ENCODE peak calls at places on chromosomes 3 and 15, in ten cellular contexts. One of them, this sample, is unnamed.
A peak's percentile ranks its signal among the peaks of the same experiment; 100 is the strongest.

GRCh38 chr15:87711011-87711410 is 545.5 kb downstream of the NTRK3 start:
- DNase-seq in nephron progenitor cell: no peak
- DNase-seq in GM20000: no peak
- DNase-seq in AG04450: no peak
- DNase-seq in mammary epithelial cell: no peak
- DNase-seq in WTC11: no peak
- DNase-seq in WERI-Rb-1: no peak
- DNase-seq in heart left ventricle: no peak
- DNase-seq in RWPE1: no peak
- DNase-seq in cardiac muscle cell: no peak
- DNase-seq in this sample: no peak

GRCh38 chr3:8481380-8481779 is 20.2 kb upstream of the LMCD1 start:
- DNase-seq in nephron progenitor cell: no peak
- DNase-seq in GM20000: no peak
- DNase-seq in AG04450: no peak
- DNase-seq in mammary epithelial cell: no peak
- DNase-seq in WTC11: no peak
- DNase-seq in WERI-Rb-1: no peak
- DNase-seq in heart left ventricle: no peak
- DNase-seq in RWPE1: no peak
- DNase-seq in cardiac muscle cell: no peak
- DNase-seq in this sample: no peak

GRCh38 chr3:126661532-126661931 is 6.6 kb upstream of the TXNRD3 start:
- DNase-seq in nephron progenitor cell: no peak
- DNase-seq in GM20000: no peak
- DNase-seq in AG04450: no peak
- DNase-seq in mammary epithelial cell: peak; percentile 29
- DNase-seq in WTC11: no peak
- DNase-seq in WERI-Rb-1: no peak
- DNase-seq in heart left ventricle: no peak
- DNase-seq in RWPE1: no peak
- DNase-seq in cardiac muscle cell: no peak
- DNase-seq in this sample: no peak

GRCh38 chr15:100690032-100690785 is 87.8 kb downstream of the ASB7 start:
- DNase-seq in nephron progenitor cell: no peak
- DNase-seq in GM20000: no peak
- DNase-seq in AG04450: no peak
- DNase-seq in mammary epithelial cell: no peak
- DNase-seq in WTC11: no peak
- DNase-seq in WERI-Rb-1: no peak
- DNase-seq in heart left ventricle: no peak
- DNase-seq in RWPE1: no peak
- DNase-seq in cardiac muscle cell: no peak
- DNase-seq in this sample: no peak

GRCh38 chr3:146072824-146073223 is 88.2 kb downstream of the PLOD2 start:
- DNase-seq in nephron progenitor cell: no peak
- DNase-seq in GM20000: no peak
- DNase-seq in AG04450: no peak
- DNase-seq in mammary epithelial cell: no peak
- DNase-seq in WTC11: no peak
- DNase-seq in WERI-Rb-1: no peak
- DNase-seq in heart left ventricle: no peak
- DNase-seq in RWPE1: no peak
- DNase-seq in cardiac muscle cell: peak; percentile 47
- DNase-seq in this sample: no peak

GRCh38 chr3:152508705-152509104 is 240.0 kb downstream of the MBNL1 start:
- DNase-seq in nephron progenitor cell: no peak
- DNase-seq in GM20000: no peak
- DNase-seq in AG04450: no peak
- DNase-seq in mammary epithelial cell: peak; percentile 3
- DNase-seq in WTC11: no peak
- DNase-seq in WERI-Rb-1: no peak
- DNase-seq in heart left ventricle: no peak
- DNase-seq in RWPE1: peak; percentile 9
- DNase-seq in cardiac muscle cell: peak; percentile 19
- DNase-seq in this sample: no peak

GRCh38 chr3:47475570-47476329 is at the start of gene SCAP:
- DNase-seq in nephron progenitor cell: peak; percentile 96
- DNase-seq in GM20000: peak; percentile 97
- DNase-seq in AG04450: peak; percentile 44
- DNase-seq in mammary epithelial cell: peak; percentile 79
- DNase-seq in WTC11: peak; percentile 95
- DNase-seq in WERI-Rb-1: peak; percentile 95
- DNase-seq in heart left ventricle: peak; percentile 93
- DNase-seq in RWPE1: peak; percentile 85
- DNase-seq in cardiac muscle cell: peak; percentile 93
- DNase-seq in this sample: peak; percentile 89

GRCh38 chr3:179739816-179740594 is 87.2 kb downstream of the USP13 start:
- DNase-seq in nephron progenitor cell: no peak
- DNase-seq in GM20000: no peak
- DNase-seq in AG04450: no peak
- DNase-seq in mammary epithelial cell: no peak
- DNase-seq in WTC11: no peak
- DNase-seq in WERI-Rb-1: no peak
- DNase-seq in heart left ventricle: no peak
- DNase-seq in RWPE1: no peak
- DNase-seq in cardiac muscle cell: no peak
- DNase-seq in this sample: no peak

GRCh38 chr3:11276901-11277300 is 4.7 kb downstream of the ATG7 start:
- DNase-seq in nephron progenitor cell: no peak
- DNase-seq in GM20000: no peak
- DNase-seq in AG04450: no peak
- DNase-seq in mammary epithelial cell: no peak
- DNase-seq in WTC11: no peak
- DNase-seq in WERI-Rb-1: no peak
- DNase-seq in heart left ventricle: no peak
- DNase-seq in RWPE1: no peak
- DNase-seq in cardiac muscle cell: no peak
- DNase-seq in this sample: no peak

GRCh38 chr3:42535981-42536784 is 33.7 kb downstream of the VIPR1 start:
- DNase-seq in nephron progenitor cell: peak; percentile 33
- DNase-seq in GM20000: peak; percentile 72
- DNase-seq in AG04450: no peak
- DNase-seq in mammary epithelial cell: peak; percentile 21
- DNase-seq in WTC11: peak; percentile 78
- DNase-seq in WERI-Rb-1: peak; percentile 74
- DNase-seq in heart left ventricle: no peak
- DNase-seq in RWPE1: peak; percentile 21
- DNase-seq in cardiac muscle cell: peak; percentile 73
- DNase-seq in this sample: no peak

GRCh38 chr3:155859859-155860258 is 5.6 kb upstream of the SLC33A1 start:
- DNase-seq in nephron progenitor cell: no peak
- DNase-seq in GM20000: peak; percentile 37
- DNase-seq in AG04450: no peak
- DNase-seq in mammary epithelial cell: no peak
- DNase-seq in WTC11: no peak
- DNase-seq in WERI-Rb-1: no peak
- DNase-seq in heart left ventricle: no peak
- DNase-seq in RWPE1: no peak
- DNase-seq in cardiac muscle cell: no peak
- DNase-seq in this sample: no peak

GRCh38 chr3:155853214-155854146 is 747 bp downstream of the SLC33A1 start:
- DNase-seq in nephron progenitor cell: peak; percentile 59
- DNase-seq in GM20000: peak; percentile 25
- DNase-seq in AG04450: no peak
- DNase-seq in mammary epithelial cell: no peak
- DNase-seq in WTC11: peak; percentile 34
- DNase-seq in WERI-Rb-1: peak; percentile 35
- DNase-seq in heart left ventricle: peak; percentile 28
- DNase-seq in RWPE1: no peak
- DNase-seq in cardiac muscle cell: peak; percentile 63
- DNase-seq in this sample: no peak

DNA sequence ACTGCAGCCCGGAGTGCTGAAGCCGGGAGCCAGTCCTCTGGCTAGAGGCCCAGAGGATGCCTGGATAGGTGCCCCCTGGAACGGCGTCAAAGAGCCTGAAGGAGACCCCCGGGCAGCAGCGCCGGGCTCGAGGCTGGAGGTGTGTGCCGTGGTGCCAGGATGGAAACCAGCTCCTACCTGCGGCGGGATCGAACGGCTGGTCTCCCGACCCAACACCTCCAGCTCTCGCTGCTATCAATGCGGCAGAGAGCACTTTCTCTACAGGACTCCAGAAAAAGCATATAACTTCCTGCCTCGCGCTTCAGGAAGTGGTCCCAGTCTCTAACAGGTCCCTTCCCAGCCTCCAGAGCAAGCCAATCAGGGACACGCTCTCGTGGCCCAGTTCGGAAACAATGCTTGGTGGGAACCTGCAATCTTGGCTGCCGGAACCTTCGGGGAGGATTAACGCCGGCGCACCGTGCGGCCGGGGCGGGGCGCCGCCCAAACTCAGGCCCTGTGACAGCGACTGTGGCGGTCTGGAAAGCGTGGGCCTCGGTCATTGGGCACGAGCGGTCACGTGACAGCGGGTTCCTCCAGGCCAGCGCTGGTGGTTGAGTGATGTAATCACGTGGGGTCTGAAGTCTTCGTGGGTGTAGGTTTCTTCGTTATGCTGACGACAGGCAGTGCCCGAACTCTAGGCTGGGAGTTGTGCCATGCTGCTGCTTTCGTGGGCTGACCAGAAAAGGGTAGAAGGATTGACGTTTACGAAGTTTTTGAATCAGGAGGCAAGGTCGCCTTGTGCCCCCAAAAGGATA is at the start of gene SLC33A1:
- DNase-seq in nephron progenitor cell: peak; percentile 95
- DNase-seq in GM20000: peak; percentile 94
- DNase-seq in AG04450: peak; percentile 98
- DNase-seq in mammary epithelial cell: peak; percentile 100
- DNase-seq in WTC11: peak; percentile 97
- DNase-seq in WERI-Rb-1: peak; percentile 95
- DNase-seq in heart left ventricle: peak; percentile 99
- DNase-seq in RWPE1: peak; percentile 99
- DNase-seq in cardiac muscle cell: peak; percentile 99
- DNase-seq in this sample: peak; percentile 99
- TF ChIP-seq CTCF in nephron progenitor cell: no peak
- TF ChIP-seq CTCF in GM20000: no peak
- TF ChIP-seq CTCF in AG04450: no peak
- TF ChIP-seq CTCF in mammary epithelial cell: no peak
- TF ChIP-seq CTCF in WTC11: no peak
- TF ChIP-seq CTCF in WERI-Rb-1: no peak
- TF ChIP-seq CTCF in heart left ventricle: no peak
- TF ChIP-seq CTCF in RWPE1: no peak
- TF ChIP-seq CTCF in cardiac muscle cell: no peak
- TF ChIP-seq CTCF in this sample: no peak

DNA sequence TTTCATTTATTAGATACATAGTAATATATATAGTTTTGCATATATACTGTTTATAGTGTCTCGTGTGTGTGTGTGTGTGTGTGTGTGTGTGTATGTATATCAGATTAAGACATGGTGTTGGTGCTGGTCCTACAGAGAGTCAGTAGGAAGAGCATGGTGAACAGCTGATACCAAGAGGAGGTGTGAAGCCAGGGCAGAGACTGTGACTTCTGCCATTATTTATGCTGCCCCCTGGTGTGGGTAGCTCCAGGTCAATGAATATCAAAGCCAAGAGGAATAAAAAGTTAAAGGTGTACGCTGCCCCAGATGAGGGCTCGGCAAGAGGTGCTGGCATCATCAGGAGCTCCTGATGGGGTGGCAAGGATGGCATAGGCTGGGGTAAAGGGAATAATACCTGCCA is 299.5 kb upstream of the RASGRP1 start:
- DNase-seq in nephron progenitor cell: no peak
- DNase-seq in GM20000: no peak
- DNase-seq in AG04450: no peak
- DNase-seq in mammary epithelial cell: no peak
- DNase-seq in WTC11: no peak
- DNase-seq in WERI-Rb-1: no peak
- DNase-seq in heart left ventricle: no peak
- DNase-seq in RWPE1: no peak
- DNase-seq in cardiac muscle cell: no peak
- DNase-seq in this sample: no peak
- TF ChIP-seq CTCF in nephron progenitor cell: no peak
- TF ChIP-seq CTCF in GM20000: no peak
- TF ChIP-seq CTCF in AG04450: peak; percentile 23
- TF ChIP-seq CTCF in mammary epithelial cell: no peak
- TF ChIP-seq CTCF in WTC11: no peak
- TF ChIP-seq CTCF in WERI-Rb-1: no peak
- TF ChIP-seq CTCF in heart left ventricle: peak; percentile 6
- TF ChIP-seq CTCF in RWPE1: no peak
- TF ChIP-seq CTCF in cardiac muscle cell: no peak
- TF ChIP-seq CTCF in this sample: no peak

GRCh38 chr3:55899887-55900286 is 412.8 kb upstream of the WNT5A start:
- DNase-seq in nephron progenitor cell: peak; percentile 23
- DNase-seq in GM20000: peak; percentile 7
- DNase-seq in AG04450: no peak
- DNase-seq in mammary epithelial cell: peak; percentile 6
- DNase-seq in WTC11: peak; percentile 56
- DNase-seq in WERI-Rb-1: no peak
- DNase-seq in heart left ventricle: no peak
- DNase-seq in RWPE1: peak; percentile 4
- DNase-seq in cardiac muscle cell: peak; percentile 40
- DNase-seq in this sample: no peak
- TF ChIP-seq CTCF in nephron progenitor cell: peak; percentile 41
- TF ChIP-seq CTCF in GM20000: no peak
- TF ChIP-seq CTCF in AG04450: peak; percentile 47
- TF ChIP-seq CTCF in mammary epithelial cell: peak; percentile 29
- TF ChIP-seq CTCF in WTC11: no peak
- TF ChIP-seq CTCF in WERI-Rb-1: no peak
- TF ChIP-seq CTCF in heart left ventricle: no peak
- TF ChIP-seq CTCF in RWPE1: peak; percentile 17
- TF ChIP-seq CTCF in cardiac muscle cell: peak; percentile 20
- TF ChIP-seq CTCF in this sample: no peak

GRCh38 chr3:119635719-119636118 is 24.7 kb downstream of the POPDC2 start:
- DNase-seq in nephron progenitor cell: no peak
- DNase-seq in GM20000: no peak
- DNase-seq in AG04450: no peak
- DNase-seq in mammary epithelial cell: no peak
- DNase-seq in WTC11: no peak
- DNase-seq in WERI-Rb-1: no peak
- DNase-seq in heart left ventricle: no peak
- DNase-seq in RWPE1: no peak
- DNase-seq in cardiac muscle cell: no peak
- DNase-seq in this sample: no peak
- TF ChIP-seq CTCF in nephron progenitor cell: no peak
- TF ChIP-seq CTCF in GM20000: no peak
- TF ChIP-seq CTCF in AG04450: no peak
- TF ChIP-seq CTCF in mammary epithelial cell: no peak
- TF ChIP-seq CTCF in WTC11: no peak
- TF ChIP-seq CTCF in WERI-Rb-1: no peak
- TF ChIP-seq CTCF in heart left ventricle: peak; percentile 18
- TF ChIP-seq CTCF in RWPE1: no peak
- TF ChIP-seq CTCF in cardiac muscle cell: no peak
- TF ChIP-seq CTCF in this sample: no peak

GRCh38 chr3:167396075-167396474 is 16.0 kb upstream of the ZBBX start:
- DNase-seq in nephron progenitor cell: no peak
- DNase-seq in GM20000: no peak
- DNase-seq in AG04450: no peak
- DNase-seq in mammary epithelial cell: no peak
- DNase-seq in WTC11: no peak
- DNase-seq in WERI-Rb-1: no peak
- DNase-seq in heart left ventricle: no peak
- DNase-seq in RWPE1: no peak
- DNase-seq in cardiac muscle cell: no peak
- DNase-seq in this sample: no peak

DNA sequence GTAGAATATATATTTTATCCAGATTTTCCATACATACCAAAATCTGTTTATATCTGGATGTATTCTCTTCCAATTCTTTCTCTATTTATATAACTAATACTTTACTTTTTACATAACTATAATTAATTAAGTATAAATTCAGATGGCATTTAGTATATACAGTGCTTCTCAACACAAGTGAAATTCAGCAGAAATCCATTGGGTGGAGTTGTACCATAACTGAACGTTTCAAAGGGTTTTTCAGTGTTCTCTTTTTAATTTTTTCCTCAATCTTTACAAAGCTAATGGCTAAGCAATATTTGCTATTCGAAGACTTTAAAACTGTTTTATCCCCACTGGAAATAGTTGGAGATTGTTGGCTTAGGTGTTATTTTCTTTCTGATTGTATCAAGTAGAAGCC is 13.9 kb upstream of the ZBBX start:
- DNase-seq in nephron progenitor cell: no peak
- DNase-seq in GM20000: no peak
- DNase-seq in AG04450: no peak
- DNase-seq in mammary epithelial cell: no peak
- DNase-seq in WTC11: no peak
- DNase-seq in WERI-Rb-1: no peak
- DNase-seq in heart left ventricle: no peak
- DNase-seq in RWPE1: no peak
- DNase-seq in cardiac muscle cell: no peak
- DNase-seq in this sample: no peak
- TF ChIP-seq CTCF in nephron progenitor cell: no peak
- TF ChIP-seq CTCF in GM20000: no peak
- TF ChIP-seq CTCF in AG04450: no peak
- TF ChIP-seq CTCF in mammary epithelial cell: peak; percentile 3
- TF ChIP-seq CTCF in WTC11: no peak
- TF ChIP-seq CTCF in WERI-Rb-1: no peak
- TF ChIP-seq CTCF in heart left ventricle: no peak
- TF ChIP-seq CTCF in RWPE1: no peak
- TF ChIP-seq CTCF in cardiac muscle cell: no peak
- TF ChIP-seq CTCF in this sample: no peak